ENCODE peak calls at places on chromosome 5, in nine cellular contexts. One of them, this sample, is unnamed.

GRCh38 chr5:6590581-6590980 is 42.3 kb downstream of the NSUN2 start:
- DNase-seq in GM10248: no peak
- DNase-seq in activated CD4-positive, alpha-beta T cell treated with anti-CD3 and anti-CD28 coated beads, Interleukin-2, amount 50 U/mL, for 1 hour: no peak
- DNase-seq in heart right ventricle: no peak
- DNase-seq in colonic mucosa: no peak
- DNase-seq in OCI-M1: no peak
- DNase-seq in left ventricle myocardium inferior: no peak
- DNase-seq in hypothalamus: no peak
- DNase-seq in neural crest cell: no peak
- DNase-seq in this sample: no peak

GRCh38 chr5:106014262-106014661 is 1656.5 kb downstream of the EFNA5 start:
- DNase-seq in OCI-M1: no peak
- DNase-seq in activated CD4-positive, alpha-beta T cell treated with anti-CD3 and anti-CD28 coated beads, Interleukin-2, amount 50 U/mL, for 1 hour: no peak
- DNase-seq in left ventricle myocardium inferior: no peak
- DNase-seq in GM10248: no peak
- DNase-seq in hypothalamus: no peak
- DNase-seq in neural crest cell: no peak
- DNase-seq in heart right ventricle: no peak
- DNase-seq in colonic mucosa: no peak
- DNase-seq in this sample: no peak

GRCh38 chr5:132653716-132654115 is 4.3 kb upstream of the IL13 start:
- DNase-seq in heart right ventricle: no peak
- DNase-seq in activated CD4-positive, alpha-beta T cell treated with anti-CD3 and anti-CD28 coated beads, Interleukin-2, amount 50 U/mL, for 1 hour: no peak
- DNase-seq in GM10248: no peak
- DNase-seq in colonic mucosa: no peak
- DNase-seq in neural crest cell: no peak
- DNase-seq in left ventricle myocardium inferior: no peak
- DNase-seq in OCI-M1: no peak
- DNase-seq in hypothalamus: no peak
- DNase-seq in this sample: no peak

GRCh38 chr5:68255305-68256130 is 40.0 kb downstream of the PIK3R1 start:
- DNase-seq in OCI-M1: peak; percentile 62
- DNase-seq in hypothalamus: no peak
- DNase-seq in GM10248: no peak
- DNase-seq in activated CD4-positive, alpha-beta T cell treated with anti-CD3 and anti-CD28 coated beads, Interleukin-2, amount 50 U/mL, for 1 hour: no peak
- DNase-seq in left ventricle myocardium inferior: no peak
- DNase-seq in heart right ventricle: no peak
- DNase-seq in colonic mucosa: no peak
- DNase-seq in neural crest cell: no peak
- DNase-seq in this sample: peak; percentile 39

GRCh38 chr5:179822444-179822990 is 1.8 kb downstream of the SQSTM1 start:
- DNase-seq in OCI-M1: no peak
- DNase-seq in colonic mucosa: no peak
- DNase-seq in activated CD4-positive, alpha-beta T cell treated with anti-CD3 and anti-CD28 coated beads, Interleukin-2, amount 50 U/mL, for 1 hour: no peak
- DNase-seq in hypothalamus: no peak
- DNase-seq in GM10248: no peak
- DNase-seq in left ventricle myocardium inferior: no peak
- DNase-seq in neural crest cell: no peak
- DNase-seq in heart right ventricle: no peak
- DNase-seq in this sample: no peak

GRCh38 chr5:163248333-163248732 is 189.1 kb upstream of the CCNG1 start:
- DNase-seq in OCI-M1: no peak
- DNase-seq in colonic mucosa: no peak
- DNase-seq in GM10248: no peak
- DNase-seq in hypothalamus: no peak
- DNase-seq in neural crest cell: no peak
- DNase-seq in activated CD4-positive, alpha-beta T cell treated with anti-CD3 and anti-CD28 coated beads, Interleukin-2, amount 50 U/mL, for 1 hour: no peak
- DNase-seq in heart right ventricle: no peak
- DNase-seq in left ventricle myocardium inferior: no peak
- DNase-seq in this sample: no peak

GRCh38 chr5:36073595-36074216 is 7.0 kb upstream of the UGT3A2 start:
- DNase-seq in hypothalamus: no peak
- DNase-seq in activated CD4-positive, alpha-beta T cell treated with anti-CD3 and anti-CD28 coated beads, Interleukin-2, amount 50 U/mL, for 1 hour: no peak
- DNase-seq in heart right ventricle: no peak
- DNase-seq in OCI-M1: peak; percentile 35
- DNase-seq in left ventricle myocardium inferior: no peak
- DNase-seq in GM10248: peak; percentile 22
- DNase-seq in colonic mucosa: no peak
- DNase-seq in neural crest cell: no peak
- DNase-seq in this sample: peak; percentile 87

GRCh38 chr5:32241034-32241783 is 67.1 kb upstream of the GOLPH3 start:
- DNase-seq in colonic mucosa: no peak
- DNase-seq in heart right ventricle: no peak
- DNase-seq in OCI-M1: no peak
- DNase-seq in hypothalamus: no peak
- DNase-seq in left ventricle myocardium inferior: no peak
- DNase-seq in activated CD4-positive, alpha-beta T cell treated with anti-CD3 and anti-CD28 coated beads, Interleukin-2, amount 50 U/mL, for 1 hour: no peak
- DNase-seq in GM10248: no peak
- DNase-seq in neural crest cell: no peak
- DNase-seq in this sample: no peak

GRCh38 chr5:172088801-172089200 is 82.4 kb upstream of the FBXW11 start:
- DNase-seq in heart right ventricle: no peak
- DNase-seq in colonic mucosa: no peak
- DNase-seq in left ventricle myocardium inferior: no peak
- DNase-seq in neural crest cell: no peak
- DNase-seq in hypothalamus: no peak
- DNase-seq in GM10248: no peak
- DNase-seq in OCI-M1: no peak
- DNase-seq in activated CD4-positive, alpha-beta T cell treated with anti-CD3 and anti-CD28 coated beads, Interleukin-2, amount 50 U/mL, for 1 hour: no peak
- DNase-seq in this sample: no peak

GRCh38 chr5:131379723-131380122 is 115.9 kb downstream of the CDC42SE2 start:
- DNase-seq in left ventricle myocardium inferior: no peak
- DNase-seq in GM10248: peak; percentile 28
- DNase-seq in hypothalamus: no peak
- DNase-seq in OCI-M1: peak; percentile 86
- DNase-seq in activated CD4-positive, alpha-beta T cell treated with anti-CD3 and anti-CD28 coated beads, Interleukin-2, amount 50 U/mL, for 1 hour: peak; percentile 68
- DNase-seq in colonic mucosa: no peak
- DNase-seq in neural crest cell: no peak
- DNase-seq in heart right ventricle: peak; percentile 41
- DNase-seq in this sample: peak; percentile 88

GRCh38 chr5:175557778-175558177 is 79.4 kb downstream of the SFXN1 start:
- DNase-seq in colonic mucosa: no peak
- DNase-seq in hypothalamus: no peak
- DNase-seq in left ventricle myocardium inferior: no peak
- DNase-seq in OCI-M1: no peak
- DNase-seq in heart right ventricle: no peak
- DNase-seq in GM10248: no peak
- DNase-seq in activated CD4-positive, alpha-beta T cell treated with anti-CD3 and anti-CD28 coated beads, Interleukin-2, amount 50 U/mL, for 1 hour: no peak
- DNase-seq in neural crest cell: no peak
- DNase-seq in this sample: peak; percentile 52

GRCh38 chr5:64690417-64691151 is at the start of gene SHISAL2B:
- DNase-seq in GM10248: peak; percentile 24
- DNase-seq in OCI-M1: no peak
- DNase-seq in activated CD4-positive, alpha-beta T cell treated with anti-CD3 and anti-CD28 coated beads, Interleukin-2, amount 50 U/mL, for 1 hour: no peak
- DNase-seq in hypothalamus: no peak
- DNase-seq in heart right ventricle: no peak
- DNase-seq in colonic mucosa: no peak
- DNase-seq in left ventricle myocardium inferior: no peak
- DNase-seq in neural crest cell: peak; percentile 34
- DNase-seq in this sample: no peak

GRCh38 chr5:95850391-95850894 is 27.9 kb upstream of the GLRX start:
- DNase-seq in neural crest cell: no peak
- DNase-seq in left ventricle myocardium inferior: no peak
- DNase-seq in heart right ventricle: no peak
- DNase-seq in GM10248: no peak
- DNase-seq in activated CD4-positive, alpha-beta T cell treated with anti-CD3 and anti-CD28 coated beads, Interleukin-2, amount 50 U/mL, for 1 hour: no peak
- DNase-seq in hypothalamus: no peak
- DNase-seq in OCI-M1: no peak
- DNase-seq in colonic mucosa: no peak
- DNase-seq in this sample: no peak

GRCh38 chr5:16552666-16553343 is 64.0 kb downstream of the RETREG1 start:
- DNase-seq in colonic mucosa: peak; percentile 91
- DNase-seq in neural crest cell: peak; percentile 67
- DNase-seq in hypothalamus: peak; percentile 34
- DNase-seq in OCI-M1: peak; percentile 60
- DNase-seq in GM10248: peak; percentile 44
- DNase-seq in left ventricle myocardium inferior: peak; percentile 81
- DNase-seq in activated CD4-positive, alpha-beta T cell treated with anti-CD3 and anti-CD28 coated beads, Interleukin-2, amount 50 U/mL, for 1 hour: peak; percentile 49
- DNase-seq in heart right ventricle: peak; percentile 75
- DNase-seq in this sample: peak; percentile 68

GRCh38 chr5:2357309-2357708 is 394.2 kb downstream of the IRX2 start:
- DNase-seq in heart right ventricle: no peak
- DNase-seq in neural crest cell: no peak
- DNase-seq in activated CD4-positive, alpha-beta T cell treated with anti-CD3 and anti-CD28 coated beads, Interleukin-2, amount 50 U/mL, for 1 hour: no peak
- DNase-seq in GM10248: no peak
- DNase-seq in colonic mucosa: no peak
- DNase-seq in hypothalamus: no peak
- DNase-seq in OCI-M1: no peak
- DNase-seq in left ventricle myocardium inferior: no peak
- DNase-seq in this sample: no peak

GRCh38 chr5:147617191-147617606 is 107.3 kb upstream of the DPYSL3 start:
- DNase-seq in OCI-M1: no peak
- DNase-seq in GM10248: no peak
- DNase-seq in heart right ventricle: no peak
- DNase-seq in colonic mucosa: no peak
- DNase-seq in neural crest cell: no peak
- DNase-seq in hypothalamus: no peak
- DNase-seq in activated CD4-positive, alpha-beta T cell treated with anti-CD3 and anti-CD28 coated beads, Interleukin-2, amount 50 U/mL, for 1 hour: no peak
- DNase-seq in left ventricle myocardium inferior: no peak
- DNase-seq in this sample: no peak

GRCh38 chr5:90015584-90016018 is 394.0 kb downstream of the CETN3 start:
- DNase-seq in GM10248: peak; percentile 14
- DNase-seq in colonic mucosa: no peak
- DNase-seq in hypothalamus: no peak
- DNase-seq in heart right ventricle: no peak
- DNase-seq in left ventricle myocardium inferior: no peak
- DNase-seq in activated CD4-positive, alpha-beta T cell treated with anti-CD3 and anti-CD28 coated beads, Interleukin-2, amount 50 U/mL, for 1 hour: no peak
- DNase-seq in neural crest cell: no peak
- DNase-seq in OCI-M1: peak; percentile 85
- DNase-seq in this sample: peak; percentile 58

GRCh38 chr5:178818094-178818493 is 41.7 kb upstream of the ZNF354B start:
- DNase-seq in OCI-M1: peak; percentile 3
- DNase-seq in heart right ventricle: no peak
- DNase-seq in activated CD4-positive, alpha-beta T cell treated with anti-CD3 and anti-CD28 coated beads, Interleukin-2, amount 50 U/mL, for 1 hour: no peak
- DNase-seq in hypothalamus: no peak
- DNase-seq in GM10248: no peak
- DNase-seq in colonic mucosa: no peak
- DNase-seq in left ventricle myocardium inferior: no peak
- DNase-seq in neural crest cell: no peak
- DNase-seq in this sample: no peak

GRCh38 chr5:130836729-130837660 is 328.1 kb downstream of the HINT1 start:
- DNase-seq in left ventricle myocardium inferior: no peak
- DNase-seq in neural crest cell: no peak
- DNase-seq in hypothalamus: no peak
- DNase-seq in activated CD4-positive, alpha-beta T cell treated with anti-CD3 and anti-CD28 coated beads, Interleukin-2, amount 50 U/mL, for 1 hour: no peak
- DNase-seq in colonic mucosa: no peak
- DNase-seq in OCI-M1: peak; percentile 81
- DNase-seq in GM10248: no peak
- DNase-seq in heart right ventricle: no peak
- DNase-seq in this sample: peak; percentile 58

GRCh38 chr5:4994994-4995393 is 145.1 kb upstream of the ADAMTS16 start:
- DNase-seq in hypothalamus: no peak
- DNase-seq in colonic mucosa: no peak
- DNase-seq in GM10248: no peak
- DNase-seq in neural crest cell: no peak
- DNase-seq in OCI-M1: peak; percentile 1
- DNase-seq in heart right ventricle: no peak
- DNase-seq in left ventricle myocardium inferior: no peak
- DNase-seq in activated CD4-positive, alpha-beta T cell treated with anti-CD3 and anti-CD28 coated beads, Interleukin-2, amount 50 U/mL, for 1 hour: no peak
- DNase-seq in this sample: no peak

GRCh38 chr5:66989286-66989685 is 207.3 kb downstream of the CD180 start:
- DNase-seq in left ventricle myocardium inferior: no peak
- DNase-seq in GM10248: no peak
- DNase-seq in neural crest cell: no peak
- DNase-seq in heart right ventricle: no peak
- DNase-seq in hypothalamus: no peak
- DNase-seq in activated CD4-positive, alpha-beta T cell treated with anti-CD3 and anti-CD28 coated beads, Interleukin-2, amount 50 U/mL, for 1 hour: no peak
- DNase-seq in colonic mucosa: no peak
- DNase-seq in OCI-M1: no peak
- DNase-seq in this sample: no peak

GRCh38 chr5:55226934-55227737 is at the start of gene MCIDAS:
- DNase-seq in colonic mucosa: peak; percentile 64
- DNase-seq in heart right ventricle: no peak
- DNase-seq in neural crest cell: peak; percentile 57
- DNase-seq in OCI-M1: peak; percentile 47
- DNase-seq in GM10248: peak; percentile 79
- DNase-seq in hypothalamus: no peak
- DNase-seq in left ventricle myocardium inferior: peak; percentile 20
- DNase-seq in activated CD4-positive, alpha-beta T cell treated with anti-CD3 and anti-CD28 coated beads, Interleukin-2, amount 50 U/mL, for 1 hour: peak; percentile 29
- DNase-seq in this sample: peak; percentile 84

GRCh38 chr5:74767579-74767913 is 497 bp downstream of the NSA2 start:
- DNase-seq in heart right ventricle: peak; percentile 7
- DNase-seq in OCI-M1: peak; percentile 66
- DNase-seq in GM10248: peak; percentile 19
- DNase-seq in hypothalamus: no peak
- DNase-seq in neural crest cell: no peak
- DNase-seq in activated CD4-positive, alpha-beta T cell treated with anti-CD3 and anti-CD28 coated beads, Interleukin-2, amount 50 U/mL, for 1 hour: no peak
- DNase-seq in colonic mucosa: peak; percentile 53
- DNase-seq in left ventricle myocardium inferior: no peak
- DNase-seq in this sample: peak; percentile 20

GRCh38 chr5:33890147-33890546 is 1.6 kb downstream of the ADAMTS12 start:
- DNase-seq in colonic mucosa: no peak
- DNase-seq in left ventricle myocardium inferior: no peak
- DNase-seq in neural crest cell: no peak
- DNase-seq in hypothalamus: no peak
- DNase-seq in GM10248: no peak
- DNase-seq in OCI-M1: no peak
- DNase-seq in heart right ventricle: no peak
- DNase-seq in activated CD4-positive, alpha-beta T cell treated with anti-CD3 and anti-CD28 coated beads, Interleukin-2, amount 50 U/mL, for 1 hour: no peak
- DNase-seq in this sample: no peak